ENCODE peak calls at places on chromosome 21, in eight cellular contexts. X is WTC11, M is right lobe of liver, K is type B pancreatic cell, Q is psoas muscle, P is omental fat pad, H is tibial nerve, I is endodermal cell. A is an unnamed sample.

GRCh38 chr21:26794597-26795397 is 50.4 kb downstream of the ADAMTS1 start:
- DNase-seq in X (no peak), P (no peak), K (no peak), Q (no peak), H (no peak), M (no peak), I (no peak), A (no peak)

GRCh38 chr21:46180079-46180722 is 4.1 kb downstream of the SPATC1L start:
- DNase-seq in K (no peak), Q (no peak), H (no peak), P (no peak), I (peak; percentile 47), M (no peak), X (no peak), A (no peak)

GRCh38 chr21:19864456-19864855 is 1133.8 kb upstream of the NCAM2 start:
- DNase-seq in P (no peak), H (no peak), X (no peak), M (no peak), Q (no peak), I (no peak), K (no peak), A (no peak)

GRCh38 chr21:33238565-33239255 is 9.0 kb downstream of the IFNAR2 start:
- DNase-seq in X (no peak), K (no peak), I (no peak), P (no peak), H (no peak), M (no peak), Q (no peak), A (no peak)

GRCh38 chr21:26513212-26513611 is 59.9 kb downstream of the CYYR1 start:
- DNase-seq in P (no peak), I (no peak), M (no peak), K (no peak), Q (no peak), X (no peak), H (no peak), A (no peak)

GRCh38 chr21:33640697-33641338 is 723 bp downstream of the CRYZL1 start:
- DNase-seq in K (no peak), H (no peak), M (no peak), Q (no peak), X (no peak), I (peak; percentile 53), P (no peak), A (peak; percentile 39)

GRCh38 chr21:30340714-30341573 is 3.5 kb upstream of the KRTAP27-1 start:
- DNase-seq in I (peak; percentile 81), H (no peak), K (no peak), M (no peak), X (peak; percentile 58), P (peak; percentile 26), Q (no peak), A (peak; percentile 61)

GRCh38 chr21:35179990-35180557 is 131.0 kb upstream of the RUNX1 start:
- DNase-seq in P (no peak), K (no peak), Q (no peak), H (no peak), M (no peak), X (no peak), I (no peak), A (no peak)

GRCh38 chr21:42646836-42647235 is 6.6 kb upstream of the PDE9A start:
- DNase-seq in P (no peak), K (no peak), M (peak; percentile 13), H (no peak), X (no peak), Q (peak; percentile 20), I (no peak), A (peak; percentile 8)

GRCh38 chr21:26093094-26093493 is 77.5 kb downstream of the APP start:
- DNase-seq in X (no peak), H (no peak), K (no peak), I (no peak), Q (no peak), P (no peak), M (no peak), A (no peak)

GRCh38 chr21:29074007-29074376 is 544 bp upstream of the CCT8 start:
- DNase-seq in X (no peak), K (no peak), H (no peak), Q (no peak), I (no peak), P (no peak), M (no peak), A (no peak)

GRCh38 chr21:42309753-42310213 is 5.4 kb downstream of the TFF3 start:
- DNase-seq in H (no peak), X (peak; percentile 85), Q (peak; percentile 77), I (peak; percentile 95), K (no peak), M (peak; percentile 60), P (peak; percentile 62), A (peak; percentile 82)

GRCh38 chr21:21019681-21020080 is 21.5 kb downstream of the NCAM2 start:
- DNase-seq in Q (no peak), P (no peak), K (no peak), I (no peak), M (no peak), X (no peak), H (no peak), A (no peak)

GRCh38 chr21:28393279-28393678 is 599.4 kb downstream of the LTN1 start:
- DNase-seq in K (no peak), Q (no peak), P (no peak), X (no peak), M (no peak), H (no peak), I (no peak), A (no peak)

GRCh38 chr21:33196956-33197374 is 32.8 kb upstream of the IFNAR2 start:
- DNase-seq in I (peak; percentile 91), P (no peak), M (peak; percentile 63), K (no peak), H (peak; percentile 23), X (peak; percentile 73), Q (peak; percentile 58), A (peak; percentile 85)

GRCh38 chr21:21007606-21008005 is 9.4 kb downstream of the NCAM2 start:
- DNase-seq in M (no peak), K (no peak), X (no peak), H (no peak), I (no peak), Q (no peak), P (no peak), A (no peak)

GRCh38 chr21:46483300-46484295 is 24.9 kb downstream of the DIP2A start:
- DNase-seq in P (no peak), I (no peak), Q (no peak), H (no peak), X (no peak), K (no peak), M (no peak), A (no peak)

GRCh38 chr21:33857846-33858671 is 57.5 kb downstream of the ATP5PO start:
- DNase-seq in X (peak; percentile 40), K (no peak), M (no peak), Q (peak; percentile 18), P (no peak), H (no peak), I (peak; percentile 83), A (no peak)

GRCh38 chr21:46355161-46356004 is 31.4 kb downstream of the PCNT start:
- DNase-seq in K (no peak), I (no peak), X (no peak), M (no peak), H (no peak), P (no peak), Q (peak; percentile 65), A (no peak)

GRCh38 chr21:34640858-34641257 is 25.9 kb upstream of the RCAN1 start:
- DNase-seq in M (no peak), P (no peak), H (no peak), X (no peak), I (no peak), K (no peak), Q (no peak), A (no peak)

DNA sequence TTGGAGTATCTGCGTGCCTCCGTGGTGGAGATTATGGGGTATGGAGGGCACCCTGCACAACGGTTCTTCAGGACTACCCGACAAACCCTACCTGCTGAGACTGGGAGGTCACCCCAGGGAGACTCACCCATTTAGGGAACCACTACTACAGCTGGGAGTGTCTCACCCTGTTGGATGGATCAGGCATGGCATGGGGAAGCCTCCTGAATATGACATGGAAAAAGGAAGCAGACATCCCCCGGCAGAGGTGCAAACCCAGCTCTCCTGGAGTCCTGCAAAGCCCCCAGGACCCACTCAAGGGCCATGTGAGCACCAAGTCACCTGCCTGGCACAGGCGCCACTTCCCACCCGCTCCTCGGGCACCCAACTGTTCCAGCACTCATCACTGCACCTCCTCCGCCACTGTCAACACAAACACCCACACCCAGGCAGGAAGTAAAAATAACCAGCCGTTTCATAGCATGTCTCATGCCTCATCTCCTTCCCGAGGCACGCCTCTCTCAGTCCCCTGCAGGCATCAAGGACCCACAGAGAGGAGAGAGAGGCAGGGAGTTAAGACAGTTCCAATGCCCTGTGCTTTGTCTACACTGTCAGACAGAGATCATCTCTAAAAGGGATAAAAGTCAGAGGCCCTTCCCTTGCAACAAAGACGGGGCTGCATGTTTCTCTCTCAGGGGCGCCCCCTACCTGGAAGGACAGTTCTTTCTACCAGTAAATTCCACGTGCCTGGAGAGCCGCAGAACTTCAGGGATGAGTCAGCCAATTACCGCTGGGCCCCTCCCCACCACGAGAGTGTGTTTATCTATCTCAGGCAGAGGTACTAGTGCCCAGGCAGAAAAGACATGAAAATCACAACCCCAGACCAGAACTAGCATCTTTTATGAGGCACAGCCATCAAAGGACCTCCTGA is 150.1 kb upstream of the SOD1 start:
- DNase-seq in K (no peak), M (no peak), Q (no peak), I (peak; percentile 93), X (peak; percentile 82), P (no peak), H (no peak), A (no peak)
- TF ChIP-seq CTCF in K (peak; percentile 50), M (peak; percentile 2), Q (no peak), I (peak; percentile 74), X (peak; percentile 42), P (no peak), H (no peak), A (no peak)

GRCh38 chr21:44444286-44444931 is 10.9 kb upstream of the LRRC3 start:
- DNase-seq in P (no peak), I (peak; percentile 89), Q (peak; percentile 33), H (no peak), M (peak; percentile 14), X (peak; percentile 75), K (no peak), A (no peak)
- TF ChIP-seq CTCF in P (no peak), I (peak; percentile 74), Q (no peak), H (no peak), M (no peak), X (peak; percentile 44), K (peak; percentile 50), A (no peak)

GRCh38 chr21:38236232-38236631 is 20.6 kb upstream of the KCNJ15 start:
- DNase-seq in H (no peak), X (no peak), I (no peak), M (no peak), Q (no peak), K (no peak), P (no peak), A (no peak)
- TF ChIP-seq CTCF in H (no peak), X (no peak), I (peak; percentile 64), M (peak; percentile 19), Q (no peak), K (peak; percentile 19), P (no peak), A (no peak)

DNA sequence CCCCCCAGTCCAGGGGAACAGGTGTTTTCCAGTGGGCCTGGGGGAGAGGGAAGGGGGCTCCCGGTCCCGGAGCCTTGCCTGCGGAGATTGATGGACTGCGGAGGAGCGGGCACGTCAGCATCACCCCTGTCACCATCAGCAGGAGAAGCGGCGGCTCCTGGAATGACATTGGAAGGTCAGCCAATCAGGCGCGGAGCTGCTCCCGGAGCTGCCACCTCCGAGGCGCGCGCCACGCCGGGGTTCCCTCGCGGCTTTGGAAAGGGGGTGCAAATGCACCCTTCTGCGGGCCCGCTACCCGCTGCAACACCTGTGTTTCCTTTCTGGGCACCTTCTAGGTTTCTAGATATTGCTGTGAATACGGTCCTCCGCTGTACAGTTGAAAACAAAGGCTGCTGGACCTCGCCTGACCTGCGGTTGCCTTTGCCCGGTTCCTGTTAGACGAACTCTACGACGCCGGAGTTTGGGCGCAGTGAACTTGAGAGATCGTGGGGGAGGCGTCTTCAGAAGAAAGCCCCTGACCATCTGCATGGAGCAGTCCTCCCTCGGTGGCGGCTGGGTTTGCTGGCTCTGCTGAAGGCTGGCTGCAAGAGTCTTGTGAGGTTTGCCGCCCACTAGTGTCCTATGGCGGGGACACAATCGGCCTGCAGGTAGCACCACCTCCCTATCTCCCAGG is 5.3 kb downstream of the DSCAM start:
- DNase-seq in H (no peak), I (peak; percentile 93), M (peak; percentile 77), P (no peak), K (peak; percentile 79), X (peak; percentile 78), Q (no peak), A (peak; percentile 87)
- TF ChIP-seq CTCF in H (peak; percentile 28), I (peak; percentile 85), M (peak; percentile 61), P (no peak), K (peak; percentile 73), X (no peak), Q (no peak), A (peak; percentile 68)